ENCODE peak calls at places on chromosome 17, in six cellular contexts. E is AG04449; D is NB4; R is COR-L47; T is SHP77; M is stimulated activated CD8-positive, alpha-beta memory T cell treated with anti-CD3 and anti-CD28 coated beads, Interleukin-2, amount 100 ng/mL, for 48 hours. F is an unnamed sample.
A peak's percentile ranks its signal among the peaks of the same experiment; 100 is the strongest.

GRCh38 chr17:37273419-37274051 is 102.2 kb upstream of the C17orf78 start:
- DNase-seq in E (no peak), D (peak; percentile 40), R (no peak), T (no peak), M (no peak), F (no peak)

GRCh38 chr17:59811209-59811608 is 81.5 kb downstream of the TUBD1 start:
- DNase-seq in E (no peak), D (no peak), R (no peak), T (no peak), M (no peak), F (no peak)

GRCh38 chr17:37478187-37478586 is 11.5 kb upstream of the DUSP14 start:
- DNase-seq in E (no peak), D (peak; percentile 26), R (no peak), T (no peak), M (no peak), F (no peak)

GRCh38 chr17:65917560-65917959 is 274.4 kb downstream of the CEP112 start:
- DNase-seq in E (no peak), D (no peak), R (no peak), T (no peak), M (no peak), F (no peak)

GRCh38 chr17:45753645-45754225 is 30.4 kb upstream of the CRHR1 start:
- DNase-seq in E (no peak), D (no peak), R (no peak), T (no peak), M (no peak), F (no peak)

GRCh38 chr17:56887552-56888467 is 26.0 kb downstream of the TRIM25 start:
- DNase-seq in E (no peak), D (no peak), R (no peak), T (no peak), M (no peak), F (no peak)

GRCh38 chr17:40173778-40174135 is 3.5 kb upstream of the RAPGEFL1 start:
- DNase-seq in E (no peak), D (no peak), R (no peak), T (no peak), M (no peak), F (peak; percentile 3)

GRCh38 chr17:43028221-43028861 is 3.3 kb downstream of the RND2 start:
- DNase-seq in E (no peak), D (no peak), R (no peak), T (no peak), M (no peak), F (no peak)

GRCh38 chr17:61399131-61400057 is at the start of gene TBX2:
- DNase-seq in E (peak; percentile 82), D (no peak), R (no peak), T (no peak), M (no peak), F (peak; percentile 75)

GRCh38 chr17:66548158-66548557 is 245.7 kb downstream of the PRKCA start:
- DNase-seq in E (no peak), D (no peak), R (no peak), T (no peak), M (peak; percentile 25), F (no peak)

GRCh38 chr17:10875984-10876555 is 38.2 kb upstream of the PIRT start:
- DNase-seq in E (no peak), D (peak; percentile 59), R (no peak), T (peak; percentile 48), M (peak; percentile 14), F (peak; percentile 36)

GRCh38 chr17:57166803-57167202 is 81.8 kb downstream of the AKAP1 start:
- DNase-seq in E (no peak), D (no peak), R (no peak), T (no peak), M (no peak), F (no peak)

GRCh38 chr17:35022536-35023063 is 40.9 kb downstream of the RFFL start:
- DNase-seq in E (peak; percentile 74), D (peak; percentile 86), R (peak; percentile 63), T (peak; percentile 37), M (peak; percentile 57), F (peak; percentile 79)

GRCh38 chr17:52606098-52606497 is 447.6 kb upstream of the CA10 start:
- DNase-seq in E (no peak), D (no peak), R (no peak), T (no peak), M (no peak), F (no peak)

GRCh38 chr17:18245038-18245776 is 13.3 kb downstream of the FLII start:
- DNase-seq in E (no peak), D (no peak), R (no peak), T (no peak), M (no peak), F (no peak)

GRCh38 chr17:8022358-8023038 is 16.4 kb upstream of the ALOX15B start:
- DNase-seq in E (no peak), D (no peak), R (no peak), T (no peak), M (no peak), F (no peak)

GRCh38 chr17:45225051-45225700 is 3.5 kb downstream of the FMNL1 start:
- DNase-seq in E (no peak), D (no peak), R (no peak), T (no peak), M (no peak), F (peak; percentile 52)

GRCh38 chr17:1606352-1606985 is 22.2 kb downstream of the SLC43A2 start:
- DNase-seq in E (no peak), D (no peak), R (no peak), T (no peak), M (peak; percentile 25), F (no peak)

GRCh38 chr17:19664136-19664820 is 15.7 kb downstream of the ALDH3A2 start:
- DNase-seq in E (no peak), D (no peak), R (no peak), T (no peak), M (no peak), F (no peak)

GRCh38 chr17:51803161-51803560 is 355.4 kb downstream of the CA10 start:
- DNase-seq in E (no peak), D (no peak), R (no peak), T (no peak), M (no peak), F (no peak)

GRCh38 chr17:57406981-57407286 is 150.6 kb downstream of the MSI2 start:
- DNase-seq in E (no peak), D (no peak), R (no peak), T (no peak), M (no peak), F (no peak)

GRCh38 chr17:63150994-63151464 is 185.0 kb downstream of the TANC2 start:
- DNase-seq in E (no peak), D (no peak), R (no peak), T (no peak), M (no peak), F (no peak)

GRCh38 chr17:2250140-2251095 is 53.2 kb downstream of the SMG6 start:
- DNase-seq in E (no peak), D (no peak), R (no peak), T (no peak), M (peak; percentile 32), F (no peak)

GRCh38 chr17:30939059-30939689 is 17.4 kb downstream of the ADAP2 start:
- DNase-seq in E (no peak), D (no peak), R (no peak), T (no peak), M (no peak), F (no peak)

GRCh38 chr17:72900542-72900941 is 191.9 kb downstream of the SLC39A11 start:
- DNase-seq in E (no peak), D (no peak), R (peak; percentile 1), T (no peak), M (no peak), F (no peak)

GRCh38 chr17:63751806-63752205 is 10.2 kb upstream of the STRADA start:
- DNase-seq in E (no peak), D (peak; percentile 31), R (no peak), T (no peak), M (no peak), F (no peak)

GRCh38 chr17:2075336-2076056 is 20.6 kb downstream of the HIC1 start:
- DNase-seq in E (no peak), D (peak; percentile 45), R (no peak), T (no peak), M (no peak), F (no peak)

GRCh38 chr17:50186661-50187402 is 14.6 kb downstream of the COL1A1 start:
- DNase-seq in E (no peak), D (no peak), R (no peak), T (no peak), M (no peak), F (no peak)

GRCh38 chr17:52202572-52202876 is 44.0 kb upstream of the CA10 start:
- DNase-seq in E (no peak), D (no peak), R (no peak), T (no peak), M (no peak), F (no peak)

GRCh38 chr17:55648086-55648485 is 74.6 kb downstream of the TMEM100 start:
- DNase-seq in E (no peak), D (no peak), R (no peak), T (no peak), M (no peak), F (no peak)

GRCh38 chr17:681738-682137 is 32.9 kb downstream of the VPS53 start:
- DNase-seq in E (peak; percentile 81), D (no peak), R (no peak), T (no peak), M (no peak), F (no peak)

GRCh38 chr17:78652913-78653312 is 75.7 kb upstream of the DNAH17 start:
- DNase-seq in E (no peak), D (no peak), R (no peak), T (no peak), M (no peak), F (no peak)

GRCh38 chr17:69567130-69567529 is 152.6 kb downstream of the MAP2K6 start:
- DNase-seq in E (no peak), D (no peak), R (no peak), T (no peak), M (no peak), F (no peak)

GRCh38 chr17:64732336-64733006 is 70.4 kb upstream of the SMURF2 start:
- DNase-seq in E (no peak), D (no peak), R (no peak), T (peak; percentile 9), M (no peak), F (peak; percentile 56)

GRCh38 chr17:8001976-8002645 is at the start of gene GUCY2D:
- DNase-seq in E (no peak), D (peak; percentile 77), R (no peak), T (no peak), M (no peak), F (no peak)